ENCODE peak calls at places on chromosomes 6 and 20, in seven cellular contexts. One of them, this sample, is unnamed.

GRCh38 chr20:36175475-36175995 is 21.0 kb downstream of the EPB41L1 start:
- ATAC-seq in right cardiac atrium: no peak
- ATAC-seq in CD4-positive, CD25-positive, alpha-beta regulatory T cell: no peak
- ATAC-seq in activated T-cell treated with anti-CD3 and anti-CD28 coated beads, Interleukin-2, amount 50 U/mL, for 72 hours: no peak
- ATAC-seq in activated CD8-positive, alpha-beta T cell treated with anti-CD3 and anti-CD28 coated beads, Interleukin-2, amount 10 ng/mL, durations not matched to agents 7 days and 5 days: no peak
- ATAC-seq in heart right ventricle: no peak
- ATAC-seq in pancreas: no peak
- ATAC-seq in this sample: no peak

GRCh38 chr6:44976677-44977405 is 351.3 kb upstream of the RUNX2 start:
- ATAC-seq in right cardiac atrium: no peak
- ATAC-seq in CD4-positive, CD25-positive, alpha-beta regulatory T cell: peak
- ATAC-seq in activated T-cell treated with anti-CD3 and anti-CD28 coated beads, Interleukin-2, amount 50 U/mL, for 72 hours: peak
- ATAC-seq in activated CD8-positive, alpha-beta T cell treated with anti-CD3 and anti-CD28 coated beads, Interleukin-2, amount 10 ng/mL, durations not matched to agents 7 days and 5 days: peak
- ATAC-seq in heart right ventricle: no peak
- ATAC-seq in pancreas: no peak
- ATAC-seq in this sample: peak

GRCh38 chr6:14277405-14277930 is 159.9 kb downstream of the CD83 start:
- ATAC-seq in right cardiac atrium: no peak
- ATAC-seq in CD4-positive, CD25-positive, alpha-beta regulatory T cell: peak
- ATAC-seq in activated T-cell treated with anti-CD3 and anti-CD28 coated beads, Interleukin-2, amount 50 U/mL, for 72 hours: peak
- ATAC-seq in activated CD8-positive, alpha-beta T cell treated with anti-CD3 and anti-CD28 coated beads, Interleukin-2, amount 10 ng/mL, durations not matched to agents 7 days and 5 days: peak
- ATAC-seq in heart right ventricle: no peak
- ATAC-seq in pancreas: peak
- ATAC-seq in this sample: peak

GRCh38 chr6:166757226-166758135 is 130.4 kb upstream of the RPS6KA2 start:
- ATAC-seq in right cardiac atrium: peak
- ATAC-seq in CD4-positive, CD25-positive, alpha-beta regulatory T cell: no peak
- ATAC-seq in activated T-cell treated with anti-CD3 and anti-CD28 coated beads, Interleukin-2, amount 50 U/mL, for 72 hours: peak
- ATAC-seq in activated CD8-positive, alpha-beta T cell treated with anti-CD3 and anti-CD28 coated beads, Interleukin-2, amount 10 ng/mL, durations not matched to agents 7 days and 5 days: peak
- ATAC-seq in heart right ventricle: no peak
- ATAC-seq in pancreas: peak
- ATAC-seq in this sample: peak

GRCh38 chr20:1537731-1538058 is 19.8 kb downstream of the SIRPD start:
- ATAC-seq in right cardiac atrium: peak
- ATAC-seq in CD4-positive, CD25-positive, alpha-beta regulatory T cell: no peak
- ATAC-seq in activated T-cell treated with anti-CD3 and anti-CD28 coated beads, Interleukin-2, amount 50 U/mL, for 72 hours: no peak
- ATAC-seq in activated CD8-positive, alpha-beta T cell treated with anti-CD3 and anti-CD28 coated beads, Interleukin-2, amount 10 ng/mL, durations not matched to agents 7 days and 5 days: no peak
- ATAC-seq in heart right ventricle: peak
- ATAC-seq in pancreas: peak
- ATAC-seq in this sample: no peak

GRCh38 chr20:52294106-52294628 is 102.6 kb upstream of the ZFP64 start:
- ATAC-seq in right cardiac atrium: no peak
- ATAC-seq in CD4-positive, CD25-positive, alpha-beta regulatory T cell: no peak
- ATAC-seq in activated T-cell treated with anti-CD3 and anti-CD28 coated beads, Interleukin-2, amount 50 U/mL, for 72 hours: no peak
- ATAC-seq in activated CD8-positive, alpha-beta T cell treated with anti-CD3 and anti-CD28 coated beads, Interleukin-2, amount 10 ng/mL, durations not matched to agents 7 days and 5 days: no peak
- ATAC-seq in heart right ventricle: no peak
- ATAC-seq in pancreas: no peak
- ATAC-seq in this sample: no peak

GRCh38 chr20:25022680-25023079 is 30.1 kb upstream of the APMAP start:
- ATAC-seq in right cardiac atrium: peak
- ATAC-seq in CD4-positive, CD25-positive, alpha-beta regulatory T cell: no peak
- ATAC-seq in activated T-cell treated with anti-CD3 and anti-CD28 coated beads, Interleukin-2, amount 50 U/mL, for 72 hours: no peak
- ATAC-seq in activated CD8-positive, alpha-beta T cell treated with anti-CD3 and anti-CD28 coated beads, Interleukin-2, amount 10 ng/mL, durations not matched to agents 7 days and 5 days: no peak
- ATAC-seq in heart right ventricle: peak
- ATAC-seq in pancreas: peak
- ATAC-seq in this sample: no peak

GRCh38 chr6:74070091-74070490 is 374.1 kb downstream of the CD109 start:
- ATAC-seq in right cardiac atrium: no peak
- ATAC-seq in CD4-positive, CD25-positive, alpha-beta regulatory T cell: no peak
- ATAC-seq in activated T-cell treated with anti-CD3 and anti-CD28 coated beads, Interleukin-2, amount 50 U/mL, for 72 hours: no peak
- ATAC-seq in activated CD8-positive, alpha-beta T cell treated with anti-CD3 and anti-CD28 coated beads, Interleukin-2, amount 10 ng/mL, durations not matched to agents 7 days and 5 days: no peak
- ATAC-seq in heart right ventricle: no peak
- ATAC-seq in pancreas: no peak
- ATAC-seq in this sample: no peak